ENCODE peak calls at places on chromosomes 12 and 14, in ten cellular contexts. Q is T-helper 17 cell; P is stimulated activated CD8-positive, alpha-beta memory T cell treated with anti-CD3 and anti-CD28 coated beads, Interleukin-7, amount 100 ng/mL, for 24 hours; I is activated T-cell treated with anti-CD3 and anti-CD28 coated beads for 1 hour; G is effector CD4-positive, alpha-beta T cell; X is BE2C; Z is mesothelial cell of epicardium; M is heart right ventricle; W is activated CD8-positive, alpha-beta T cell treated with anti-CD3 and anti-CD28 coated beads, Interleukin-2, amount 10 ng/mL, durations not matched to agents 7 days and 5 days; U is NCI-H1105. V is an unnamed sample.

GRCh38 chr12:93573552-93574223 is 1.2 kb downstream of the SOCS2 start:
- DNase-seq in Z (no peak), I (no peak), M (peak), X (no peak), G (no peak), Q (no peak), U (no peak), W (no peak), P (no peak), V (peak)

GRCh38 chr14:25006031-25006430 is 43.9 kb downstream of the STXBP6 start:
- DNase-seq in I (no peak), G (no peak), W (no peak), Z (no peak), X (no peak), Q (no peak), M (no peak), U (no peak), P (no peak), V (no peak)

GRCh38 chr12:60266381-60266852 is 670.6 kb downstream of the SLC16A7 start:
- DNase-seq in G (no peak), W (no peak), Z (no peak), I (no peak), M (no peak), U (no peak), P (no peak), X (no peak), Q (no peak), V (no peak)

GRCh38 chr12:31597066-31597465 is 6.1 kb upstream of the DENND5B start:
- DNase-seq in M (no peak), X (no peak), Q (no peak), P (no peak), Z (no peak), G (no peak), W (no peak), U (no peak), I (no peak), V (no peak)

GRCh38 chr14:81220488-81220766 is 332 bp downstream of the GTF2A1 start:
- DNase-seq in W (no peak), U (no peak), Q (no peak), X (no peak), M (no peak), Z (no peak), P (no peak), G (no peak), I (no peak), V (no peak)

GRCh38 chr12:3420693-3421092 is 70.3 kb upstream of the PRMT8 start:
- DNase-seq in G (no peak), W (no peak), P (no peak), X (no peak), Z (no peak), M (no peak), Q (no peak), I (no peak), U (no peak), V (no peak)

GRCh38 chr12:22860926-22861325 is 236.0 kb downstream of the ETNK1 start:
- DNase-seq in W (no peak), I (no peak), U (no peak), P (no peak), X (no peak), Q (no peak), Z (no peak), M (no peak), G (no peak), V (no peak)

GRCh38 chr12:31118831-31119530 is 45.3 kb downstream of the DDX11 start:
- DNase-seq in U (peak), Z (peak), X (no peak), Q (no peak), W (no peak), M (no peak), P (no peak), I (no peak), G (no peak), V (peak)

GRCh38 chr14:24710403-24711063 is 76.5 kb upstream of the GZMB start:
- DNase-seq in U (peak), Q (peak), Z (peak), P (peak), I (peak), G (peak), X (peak), W (peak), M (peak), V (peak)

GRCh38 chr12:127711108-127711507 is 555.9 kb upstream of the TMEM132C start:
- DNase-seq in Z (no peak), G (no peak), M (no peak), U (no peak), W (no peak), X (no peak), P (no peak), Q (no peak), I (no peak), V (no peak)

GRCh38 chr14:91509083-91509877 is 830 bp downstream of the PPP4R3A start:
- DNase-seq in M (peak), G (peak), Z (peak), I (peak), P (peak), W (peak), Q (peak), X (peak), U (peak), V (peak)